ENCODE peak calls at places on chromosomes 6 and 20, in ten cellular contexts. I, U, X, N, B, S, R, D, C and M are unnamed samples.

GRCh38 chr20:57990396-57990987 is 238.0 kb downstream of the ANKRD60 start:
- DNase-seq in I (peak), U (peak), X (peak), N (no peak), B (no peak), S (no peak), R (no peak), D (peak), C (no peak), M (no peak)

GRCh38 chr6:89527634-89528033 is 94.7 kb downstream of the ANKRD6 start:
- DNase-seq in I (peak), U (peak), X (no peak), N (no peak), B (no peak), S (no peak), R (peak), D (no peak), C (no peak), M (no peak)

GRCh38 chr6:159540152-159540551 is 152.9 kb downstream of the SOD2 start:
- DNase-seq in I (no peak), U (no peak), X (no peak), N (no peak), B (no peak), S (peak), R (no peak), D (no peak), C (no peak), M (no peak)

GRCh38 chr6:46781478-46782378 is 11.5 kb upstream of the MEP1A start:
- DNase-seq in I (peak), U (peak), X (peak), N (peak), B (peak), S (peak), R (peak), D (peak), C (no peak), M (peak)

GRCh38 chr6:87907521-87907920 is 140.1 kb upstream of the SPACA1 start:
- DNase-seq in I (peak), U (peak), X (no peak), N (no peak), B (no peak), S (no peak), R (no peak), D (no peak), C (no peak), M (no peak)

GRCh38 chr6:105179244-105180065 is at the start of gene POPDC3:
- DNase-seq in I (peak), U (no peak), X (no peak), N (no peak), B (no peak), S (peak), R (peak), D (peak), C (no peak), M (no peak)

GRCh38 chr6:137248702-137249101 is 29.5 kb upstream of the IFNGR1 start:
- DNase-seq in I (no peak), U (no peak), X (no peak), N (no peak), B (no peak), S (no peak), R (no peak), D (no peak), C (no peak), M (no peak)

GRCh38 chr6:154408906-154409500 is 52.4 kb upstream of the IPCEF1 start:
- DNase-seq in I (peak), U (peak), X (no peak), N (peak), B (no peak), S (no peak), R (no peak), D (no peak), C (no peak), M (no peak)

GRCh38 chr20:57561356-57562279 is 708 bp downstream of the PCK1 start:
- DNase-seq in I (no peak), U (no peak), X (no peak), N (no peak), B (no peak), S (no peak), R (no peak), D (no peak), C (no peak), M (no peak)

GRCh38 chr6:105981002-105981887 is 104.9 kb upstream of the PRDM1 start:
- DNase-seq in I (no peak), U (no peak), X (no peak), N (no peak), B (no peak), S (no peak), R (no peak), D (no peak), C (no peak), M (no peak)

GRCh38 chr6:170230520-170231390 is 60.1 kb downstream of the DLL1 start:
- DNase-seq in I (no peak), U (no peak), X (no peak), N (no peak), B (no peak), S (no peak), R (no peak), D (no peak), C (no peak), M (no peak)

GRCh38 chr6:81326856-81327561 is 425.5 kb downstream of the TENT5A start:
- DNase-seq in I (peak), U (peak), X (no peak), N (no peak), B (peak), S (no peak), R (no peak), D (no peak), C (no peak), M (no peak)

GRCh38 chr6:13445005-13445743 is 42.2 kb downstream of the GFOD1 start:
- DNase-seq in I (peak), U (no peak), X (no peak), N (peak), B (no peak), S (no peak), R (no peak), D (peak), C (no peak), M (no peak)

GRCh38 chr20:49356676-49357075 is 78.8 kb upstream of the ZNFX1 start:
- DNase-seq in I (no peak), U (no peak), X (no peak), N (no peak), B (no peak), S (no peak), R (no peak), D (no peak), C (no peak), M (no peak)

GRCh38 chr6:68468244-68468884 is 166.7 kb upstream of the ADGRB3 start:
- DNase-seq in I (no peak), U (peak), X (no peak), N (no peak), B (no peak), S (no peak), R (no peak), D (no peak), C (no peak), M (no peak)

GRCh38 chr6:136280032-136280609 is 9.5 kb downstream of the BCLAF1 start:
- DNase-seq in I (no peak), U (no peak), X (no peak), N (no peak), B (no peak), S (no peak), R (no peak), D (no peak), C (no peak), M (no peak)

GRCh38 chr6:111503194-111503593 is 20.2 kb upstream of the REV3L start:
- DNase-seq in I (peak), U (peak), X (no peak), N (no peak), B (no peak), S (no peak), R (no peak), D (no peak), C (no peak), M (no peak)

GRCh38 chr20:41005361-41005729 is 23.3 kb upstream of the TOP1 start:
- DNase-seq in I (peak), U (peak), X (peak), N (no peak), B (peak), S (no peak), R (peak), D (peak), C (no peak), M (no peak)

GRCh38 chr6:70241991-70242420 is 60.9 kb downstream of the COL9A1 start:
- DNase-seq in I (no peak), U (no peak), X (no peak), N (no peak), B (no peak), S (no peak), R (no peak), D (no peak), C (no peak), M (no peak)

GRCh38 chr6:150857062-150857905 is 8.2 kb upstream of the MTHFD1L start:
- DNase-seq in I (peak), U (peak), X (peak), N (no peak), B (peak), S (no peak), R (peak), D (no peak), C (no peak), M (no peak)

GRCh38 chr6:156883497-156884252 is 106.5 kb downstream of the ARID1B start:
- DNase-seq in I (peak), U (no peak), X (no peak), N (no peak), B (no peak), S (no peak), R (peak), D (no peak), C (no peak), M (no peak)

GRCh38 chr20:19850190-19850533 is 92.1 kb downstream of the RIN2 start:
- DNase-seq in I (no peak), U (no peak), X (no peak), N (peak), B (no peak), S (no peak), R (no peak), D (no peak), C (no peak), M (no peak)

GRCh38 chr6:35341557-35341956 is 801 bp upstream of the PPARD start:
- DNase-seq in I (no peak), U (no peak), X (no peak), N (no peak), B (no peak), S (no peak), R (peak), D (no peak), C (no peak), M (no peak)

GRCh38 chr6:35473849-35474128 is 5.6 kb downstream of the RPL10A start:
- DNase-seq in I (no peak), U (peak), X (no peak), N (no peak), B (no peak), S (no peak), R (no peak), D (no peak), C (no peak), M (no peak)

GRCh38 chr6:42088101-42088591 is 37.8 kb downstream of the TAF8 start:
- DNase-seq in I (peak), U (peak), X (no peak), N (no peak), B (no peak), S (no peak), R (peak), D (peak), C (no peak), M (no peak)

GRCh38 chr6:25085761-25086160 is 150.0 kb upstream of the RIPOR2 start:
- DNase-seq in I (no peak), U (no peak), X (peak), N (no peak), B (no peak), S (no peak), R (no peak), D (no peak), C (no peak), M (no peak)

GRCh38 chr20:38210741-38211140 is 45.7 kb upstream of the TGM2 start:
- DNase-seq in I (no peak), U (peak), X (no peak), N (no peak), B (no peak), S (no peak), R (no peak), D (peak), C (no peak), M (no peak)

GRCh38 chr20:38839563-38839962 is 34.1 kb downstream of the PPP1R16B start:
- DNase-seq in I (no peak), U (no peak), X (no peak), N (no peak), B (no peak), S (no peak), R (no peak), D (no peak), C (no peak), M (no peak)